ENCODE peak calls at places on chromosome 21, in seven cellular contexts. Z, J, W, Y, I, N and K are unnamed samples.

GRCh38 chr21:36044056-36044455 is 16.3 kb downstream of the SETD4 start:
- DNase-seq in Z (no peak), J (no peak), W (no peak), Y (peak), I (no peak), N (no peak), K (no peak)

GRCh38 chr21:14120091-14120734 is 90.5 kb downstream of the LIPI start:
- DNase-seq in Z (peak), J (no peak), W (no peak), Y (no peak), I (no peak), N (no peak), K (peak)

GRCh38 chr21:42049578-42050430 is 21.3 kb upstream of the UMODL1 start:
- DNase-seq in Z (no peak), J (no peak), W (no peak), Y (no peak), I (no peak), N (no peak), K (no peak)

GRCh38 chr21:29753216-29753615 is 186.6 kb downstream of the GRIK1 start:
- DNase-seq in Z (no peak), J (no peak), W (no peak), Y (no peak), I (no peak), N (no peak), K (no peak)

GRCh38 chr21:42160950-42161225 is 58.1 kb upstream of the ABCG1 start:
- DNase-seq in Z (no peak), J (no peak), W (no peak), Y (no peak), I (no peak), N (no peak), K (no peak)

GRCh38 chr21:26106562-26106961 is 64.0 kb downstream of the APP start:
- DNase-seq in Z (no peak), J (no peak), W (no peak), Y (no peak), I (no peak), N (peak), K (no peak)

GRCh38 chr21:15365751-15366392 is 301.1 kb upstream of the NRIP1 start:
- DNase-seq in Z (no peak), J (no peak), W (no peak), Y (no peak), I (no peak), N (no peak), K (no peak)

GRCh38 chr21:36209626-36210171 is 53.1 kb downstream of the DOP1B start:
- DNase-seq in Z (no peak), J (no peak), W (no peak), Y (peak), I (no peak), N (peak), K (no peak)

GRCh38 chr21:42161957-42162681 is 56.8 kb upstream of the ABCG1 start:
- DNase-seq in Z (no peak), J (peak), W (no peak), Y (no peak), I (no peak), N (no peak), K (no peak)

GRCh38 chr21:37757631-37758376 is 158.5 kb downstream of the KCNJ6 start:
- DNase-seq in Z (no peak), J (no peak), W (no peak), Y (no peak), I (no peak), N (no peak), K (no peak)

GRCh38 chr21:14787312-14787711 is 241.2 kb upstream of the SAMSN1 start:
- DNase-seq in Z (no peak), J (no peak), W (no peak), Y (no peak), I (no peak), N (no peak), K (no peak)

GRCh38 chr21:35303085-35303484 is 254.0 kb upstream of the RUNX1 start:
- DNase-seq in Z (no peak), J (no peak), W (no peak), Y (no peak), I (no peak), N (peak), K (peak)

GRCh38 chr21:18318156-18318555 is 73.5 kb downstream of the CHODL start:
- DNase-seq in Z (no peak), J (no peak), W (no peak), Y (no peak), I (no peak), N (no peak), K (no peak)

GRCh38 chr21:21156919-21157318 is 158.7 kb downstream of the NCAM2 start:
- DNase-seq in Z (no peak), J (no peak), W (no peak), Y (no peak), I (no peak), N (no peak), K (no peak)

GRCh38 chr21:27423906-27424595 is 457.2 kb upstream of the ADAMTS5 start:
- DNase-seq in Z (no peak), J (no peak), W (no peak), Y (no peak), I (no peak), N (no peak), K (no peak)

GRCh38 chr21:16590186-16590585 is 860.4 kb downstream of the USP25 start:
- DNase-seq in Z (no peak), J (no peak), W (no peak), Y (no peak), I (no peak), N (no peak), K (no peak)

GRCh38 chr21:17585875-17586450 is 26.7 kb downstream of the BTG3 start:
- DNase-seq in Z (no peak), J (no peak), W (no peak), Y (no peak), I (peak), N (peak), K (peak)

GRCh38 chr21:41899431-41900202 is 20.5 kb upstream of the PRDM15 start:
- DNase-seq in Z (no peak), J (no peak), W (no peak), Y (no peak), I (no peak), N (no peak), K (no peak)

GRCh38 chr21:17828223-17828622 is 9.1 kb upstream of the C21orf91 start:
- DNase-seq in Z (no peak), J (no peak), W (no peak), Y (no peak), I (no peak), N (no peak), K (no peak)

GRCh38 chr21:42148097-42148496 is 70.8 kb upstream of the ABCG1 start:
- DNase-seq in Z (no peak), J (peak), W (no peak), Y (no peak), I (no peak), N (no peak), K (no peak)

GRCh38 chr21:40719615-40720014 is 127.3 kb downstream of the DSCAM start:
- DNase-seq in Z (no peak), J (no peak), W (no peak), Y (no peak), I (no peak), N (no peak), K (no peak)

GRCh38 chr21:42199488-42200463 is 19.2 kb upstream of the ABCG1 start:
- DNase-seq in Z (peak), J (no peak), W (no peak), Y (peak), I (peak), N (peak), K (no peak)

GRCh38 chr21:37503848-37504467 is 137.4 kb downstream of the DYRK1A start:
- DNase-seq in Z (no peak), J (no peak), W (no peak), Y (no peak), I (no peak), N (peak), K (peak)

GRCh38 chr21:35390013-35390776 is 341.1 kb upstream of the RUNX1 start:
- DNase-seq in Z (no peak), J (no peak), W (no peak), Y (peak), I (no peak), N (peak), K (no peak)

GRCh38 chr21:26554365-26554764 is 18.7 kb downstream of the CYYR1 start:
- DNase-seq in Z (no peak), J (no peak), W (no peak), Y (no peak), I (no peak), N (no peak), K (no peak)

GRCh38 chr21:27885296-27885711 is 918.4 kb upstream of the ADAMTS5 start:
- DNase-seq in Z (no peak), J (peak), W (no peak), Y (no peak), I (no peak), N (no peak), K (no peak)

GRCh38 chr21:28805885-28806284 is 186.8 kb downstream of the LTN1 start:
- DNase-seq in Z (no peak), J (no peak), W (no peak), Y (no peak), I (no peak), N (no peak), K (no peak)

GRCh38 chr21:42157606-42158310 is 61.2 kb upstream of the ABCG1 start:
- DNase-seq in Z (no peak), J (no peak), W (no peak), Y (no peak), I (no peak), N (no peak), K (no peak)

GRCh38 chr21:16573581-16573980 is 843.8 kb downstream of the USP25 start:
- DNase-seq in Z (no peak), J (no peak), W (no peak), Y (no peak), I (no peak), N (peak), K (no peak)

GRCh38 chr21:25528511-25528910 is 78.8 kb downstream of the MRPL39 start:
- DNase-seq in Z (no peak), J (no peak), W (no peak), Y (no peak), I (no peak), N (no peak), K (no peak)

GRCh38 chr21:37198989-37199924 is 67.9 kb downstream of the VPS26C start:
- DNase-seq in Z (no peak), J (no peak), W (no peak), Y (no peak), I (no peak), N (peak), K (peak)

GRCh38 chr21:26565546-26565945 is 7.5 kb downstream of the CYYR1 start:
- DNase-seq in Z (no peak), J (no peak), W (no peak), Y (no peak), I (no peak), N (peak), K (no peak)

GRCh38 chr21:21003701-21004100 is 5.5 kb downstream of the NCAM2 start:
- DNase-seq in Z (no peak), J (no peak), W (no peak), Y (no peak), I (no peak), N (peak), K (no peak)

DNA sequence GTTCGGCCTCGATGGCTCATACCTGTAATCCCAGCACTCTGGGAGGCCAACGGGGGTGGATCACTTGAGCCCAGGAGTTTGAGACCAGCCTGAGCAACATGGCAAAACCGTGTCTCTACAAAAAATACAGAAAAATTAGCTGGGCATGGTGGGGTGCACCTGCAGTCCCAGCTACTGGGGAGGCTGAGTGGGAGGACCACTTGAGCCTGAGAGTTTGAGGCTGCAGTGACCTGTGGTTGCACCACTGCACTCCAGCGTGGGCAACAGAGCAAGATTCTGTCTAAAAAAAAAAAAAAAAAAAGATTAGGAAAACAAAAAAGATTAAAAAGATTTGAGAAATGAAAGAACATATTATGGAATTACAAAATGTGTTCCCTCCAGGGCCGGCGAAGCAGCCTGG is 18.4 kb upstream of the IFNAR2 start:
- DNase-seq in Z (no peak), J (no peak), W (no peak), Y (no peak), I (no peak), N (no peak), K (no peak)
- TF ChIP-seq POLR2A in Z (no peak), J (no peak), W (no peak), Y (no peak), I (no peak), N (no peak), K (no peak)

GRCh38 chr21:38914071-38914491 is 108.4 kb downstream of the ETS2 start:
- DNase-seq in Z (no peak), J (no peak), W (no peak), Y (no peak), I (no peak), N (no peak), K (no peak)

GRCh38 chr21:38912355-38912619 is 106.6 kb downstream of the ETS2 start:
- DNase-seq in Z (no peak), J (no peak), W (no peak), Y (no peak), I (no peak), N (no peak), K (no peak)

GRCh38 chr21:38913120-38913975 is 107.6 kb downstream of the ETS2 start:
- DNase-seq in Z (no peak), J (peak), W (no peak), Y (peak), I (peak), N (peak), K (no peak)

GRCh38 chr21:38911523-38912354 is 106.0 kb downstream of the ETS2 start:
- DNase-seq in Z (no peak), J (no peak), W (no peak), Y (no peak), I (no peak), N (no peak), K (no peak)

GRCh38 chr21:38912789-38913119 is 107.0 kb downstream of the ETS2 start:
- DNase-seq in Z (no peak), J (no peak), W (no peak), Y (no peak), I (no peak), N (no peak), K (no peak)
- TF ChIP-seq POLR2A in Z (no peak), J (no peak), W (no peak), Y (peak), I (no peak), N (no peak), K (no peak)

DNA sequence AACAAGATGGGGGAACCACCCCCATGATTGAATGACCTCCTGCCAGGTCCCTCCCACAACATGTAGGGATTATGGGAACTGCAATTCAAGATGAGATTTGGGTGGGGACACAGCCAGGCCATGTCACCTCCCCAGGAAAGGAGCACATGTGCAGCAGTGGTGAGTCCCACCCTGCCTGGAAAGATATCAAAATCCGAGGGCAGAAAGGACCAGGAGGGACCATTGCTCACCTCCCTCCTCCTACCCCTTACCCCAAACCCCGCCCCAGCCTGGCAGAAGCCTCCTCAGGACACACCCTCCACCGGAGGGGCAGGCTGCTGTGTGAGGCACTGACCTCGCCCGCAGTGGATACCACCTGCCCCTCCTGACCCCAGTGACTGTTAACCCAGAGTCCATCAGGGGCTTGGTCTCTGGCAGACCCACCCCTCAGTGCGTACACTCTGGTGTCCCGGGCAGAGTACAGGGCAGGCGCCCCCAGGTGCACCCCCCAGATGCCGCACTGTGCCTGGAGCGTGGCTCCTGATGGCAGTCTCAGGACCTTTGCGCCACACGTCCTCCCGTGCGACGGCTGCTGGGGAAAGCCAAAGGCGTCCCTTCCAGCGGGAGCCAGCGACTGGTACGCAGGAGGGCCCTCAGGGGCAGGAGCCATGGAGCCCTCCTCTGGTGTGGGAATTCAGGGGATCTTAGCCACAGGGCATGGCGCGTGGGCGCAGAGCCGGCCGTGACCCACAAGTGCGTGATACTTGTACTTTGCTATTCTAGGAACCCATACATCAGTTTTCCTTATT is 20.9 kb downstream of the PDXK start:
- DNase-seq in Z (no peak), J (no peak), W (no peak), Y (no peak), I (peak), N (no peak), K (peak)
- TF ChIP-seq POLR2A in Z (no peak), J (no peak), W (no peak), Y (no peak), I (no peak), N (no peak), K (no peak)

DNA sequence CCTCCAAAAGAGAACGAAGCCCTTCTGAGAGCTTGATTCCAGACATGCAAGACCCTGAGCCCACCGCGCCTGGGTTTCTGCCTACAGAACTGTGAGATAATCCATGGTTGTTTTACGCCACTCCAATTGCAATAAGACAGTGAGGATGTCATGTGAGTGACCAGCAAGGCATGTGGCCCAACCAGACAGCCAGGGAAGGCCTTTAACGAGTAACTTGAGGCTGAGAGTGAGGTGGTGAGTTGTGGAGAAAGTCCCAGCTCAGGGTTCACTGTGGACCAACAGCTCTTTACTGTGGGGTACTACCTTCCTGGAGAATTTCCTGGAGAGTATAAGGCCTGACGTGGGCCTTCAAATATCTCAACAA is 153.9 kb downstream of the ETS2 start:
- DNase-seq in Z (no peak), J (no peak), W (no peak), Y (no peak), I (no peak), N (no peak), K (no peak)
- TF ChIP-seq POLR2A in Z (no peak), J (no peak), W (no peak), Y (no peak), I (no peak), N (no peak), K (no peak)

DNA sequence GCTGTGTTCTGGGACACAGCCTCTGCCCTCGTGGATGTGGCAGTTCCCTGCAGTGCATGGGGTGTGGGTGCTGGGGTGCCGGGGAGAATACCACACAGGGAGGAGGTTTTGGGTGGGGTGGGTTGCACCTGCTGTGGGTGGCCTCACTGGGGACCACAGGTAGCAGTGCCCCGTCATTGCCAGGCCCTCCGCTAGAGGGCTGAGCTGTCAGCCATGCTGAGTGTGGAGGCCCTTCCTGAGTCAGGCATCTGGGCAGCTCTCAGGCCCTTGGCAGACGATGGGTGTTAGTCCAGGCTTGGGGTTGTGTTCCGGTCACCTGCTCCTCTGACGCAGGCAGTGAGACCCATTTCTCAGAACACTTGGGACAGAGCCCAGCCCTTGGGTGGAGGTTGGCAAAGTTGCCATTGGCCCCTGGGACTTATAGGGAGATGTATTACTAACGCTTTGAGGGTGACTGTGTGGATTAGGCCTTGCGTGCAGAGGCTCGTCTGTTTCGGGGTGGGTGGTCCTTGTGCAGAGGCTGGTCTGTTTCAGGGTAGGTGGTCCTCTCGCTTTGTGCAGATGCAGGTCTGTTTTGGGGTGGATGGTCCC is 23.9 kb downstream of the PCNT start:
- DNase-seq in Z (no peak), J (peak), W (no peak), Y (no peak), I (no peak), N (no peak), K (no peak)
- TF ChIP-seq POLR2A in Z (no peak), J (peak), W (no peak), Y (no peak), I (no peak), N (no peak), K (no peak)

GRCh38 chr21:44856131-44856530 is 17.4 kb downstream of the PTTG1IP start:
- DNase-seq in Z (no peak), J (no peak), W (no peak), Y (no peak), I (no peak), N (no peak), K (no peak)

GRCh38 chr21:44853601-44854390 is 19.7 kb downstream of the PTTG1IP start:
- DNase-seq in Z (no peak), J (no peak), W (no peak), Y (no peak), I (no peak), N (no peak), K (no peak)

GRCh38 chr21:44854391-44854663 is 19.2 kb downstream of the PTTG1IP start:
- DNase-seq in Z (no peak), J (no peak), W (no peak), Y (no peak), I (no peak), N (no peak), K (no peak)

GRCh38 chr21:44855572-44855971 is 17.9 kb downstream of the PTTG1IP start:
- DNase-seq in Z (no peak), J (no peak), W (no peak), Y (no peak), I (no peak), N (no peak), K (no peak)

DNA sequence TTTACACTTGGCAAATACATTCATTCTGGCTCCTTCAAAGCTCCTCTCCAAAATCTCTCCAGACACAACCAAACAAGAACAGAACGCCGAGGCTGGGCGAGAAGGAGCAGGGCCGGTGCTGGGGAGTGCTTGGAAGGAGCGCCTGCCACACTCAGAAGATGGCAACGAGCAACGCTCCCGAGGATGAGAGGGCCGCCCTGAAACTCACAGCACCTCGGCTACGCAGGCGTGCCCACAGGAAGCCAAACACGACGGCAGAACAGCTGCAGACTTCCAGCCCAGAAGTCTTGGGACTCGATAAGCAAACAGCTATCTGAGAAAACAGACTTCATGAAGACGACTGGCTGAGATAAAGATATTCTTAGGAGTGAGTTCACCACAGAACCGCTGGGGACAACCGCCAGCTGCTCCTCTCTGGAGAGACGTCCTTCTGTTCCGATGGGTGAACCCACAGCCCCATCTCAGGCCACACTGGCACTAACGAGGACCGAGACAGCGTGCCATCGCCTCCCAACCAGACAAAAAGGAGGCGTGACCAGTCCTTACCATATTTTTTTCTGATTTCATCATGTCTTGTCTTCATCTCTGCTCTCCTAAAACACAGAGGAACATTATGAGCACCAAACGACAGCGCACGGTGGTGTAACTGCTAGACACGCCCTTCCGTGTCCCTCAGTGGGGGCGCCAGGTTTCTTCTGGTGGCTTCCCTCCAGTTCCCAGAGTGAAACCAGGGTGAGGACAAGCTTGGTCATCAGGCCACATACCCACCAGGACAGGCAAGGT is 18.6 kb downstream of the PTTG1IP start:
- DNase-seq in Z (no peak), J (no peak), W (no peak), Y (no peak), I (no peak), N (no peak), K (no peak)
- TF ChIP-seq POLR2A in Z (no peak), J (no peak), W (no peak), Y (no peak), I (no peak), N (no peak), K (no peak)